ENCODE peak calls at places on chromosomes 7 and 10, in nine cellular contexts. E is mammary epithelial cell, R is right atrium auricular region, V is body of pancreas, T is heart left ventricle, S is upper lobe of right lung, C is NCI-H460, L is T-cell, D is sigmoid colon. Z is an unnamed sample.

GRCh38 chr7:103794424-103794823 is 195.0 kb downstream of the RELN start:
- DNase-seq in E (no peak), R (no peak), V (no peak), T (no peak), S (no peak), C (no peak), L (no peak), D (no peak), Z (no peak)

GRCh38 chr7:82750007-82750406 is 306.4 kb upstream of the CACNA2D1 start:
- DNase-seq in E (no peak), R (no peak), V (no peak), T (no peak), S (no peak), C (no peak), L (no peak), D (no peak), Z (no peak)

GRCh38 chr7:102424129-102424551 is 9.2 kb upstream of the ORAI2 start:
- DNase-seq in E (no peak), R (no peak), V (no peak), T (no peak), S (no peak), C (no peak), L (no peak), D (no peak), Z (no peak)

GRCh38 chr7:63028376-63029206 is 970.1 kb upstream of the ZNF722 start:
- DNase-seq in E (no peak), R (peak; percentile 16), V (no peak), T (no peak), S (no peak), C (no peak), L (no peak), D (no peak), Z (no peak)

GRCh38 chr7:133975130-133975529 is 152.0 kb upstream of the LRGUK start:
- DNase-seq in E (no peak), R (no peak), V (no peak), T (no peak), S (no peak), C (no peak), L (no peak), D (no peak), Z (no peak)

GRCh38 chr10:43795093-43795492 is 146.4 kb upstream of the ZNF32 start:
- DNase-seq in E (no peak), R (no peak), V (no peak), T (no peak), S (no peak), C (no peak), L (no peak), D (no peak), Z (no peak)

GRCh38 chr10:22250897-22251605 is 33.2 kb upstream of the EBLN1 start:
- DNase-seq in E (no peak), R (no peak), V (no peak), T (no peak), S (no peak), C (no peak), L (no peak), D (no peak), Z (no peak)

GRCh38 chr10:24957624-24958435 is 5.4 kb upstream of the PRTFDC1 start:
- DNase-seq in E (peak; percentile 90), R (no peak), V (no peak), T (no peak), S (no peak), C (peak; percentile 54), L (no peak), D (no peak), Z (no peak)

GRCh38 chr7:95687759-95688343 is 84.5 kb upstream of the DYNC1I1 start:
- DNase-seq in E (peak; percentile 16), R (no peak), V (peak; percentile 35), T (no peak), S (no peak), C (peak; percentile 49), L (no peak), D (no peak), Z (no peak)

GRCh38 chr7:66779669-66780408 is 39.3 kb downstream of the RABGEF1 start:
- DNase-seq in E (peak; percentile 33), R (no peak), V (no peak), T (no peak), S (no peak), C (no peak), L (no peak), D (no peak), Z (no peak)

GRCh38 chr7:131112431-131112830 is 215.2 kb upstream of the MKLN1 start:
- DNase-seq in E (no peak), R (no peak), V (no peak), T (no peak), S (no peak), C (no peak), L (no peak), D (no peak), Z (no peak)

GRCh38 chr10:91247360-91248111 is 27.1 kb downstream of the PCGF5 start:
- DNase-seq in E (no peak), R (no peak), V (no peak), T (no peak), S (no peak), C (no peak), L (no peak), D (no peak), Z (no peak)

GRCh38 chr10:3714526-3714925 is 70.5 kb downstream of the KLF6 start:
- DNase-seq in E (peak; percentile 31), R (no peak), V (no peak), T (no peak), S (no peak), C (no peak), L (no peak), D (no peak), Z (no peak)

GRCh38 chr7:70432567-70433001 is 699.4 kb upstream of the GALNT17 start:
- DNase-seq in E (no peak), R (no peak), V (no peak), T (no peak), S (no peak), C (no peak), L (no peak), D (peak; percentile 68), Z (no peak)

GRCh38 chr10:62978417-62978955 is 154.6 kb upstream of the NRBF2 start:
- DNase-seq in E (peak; percentile 39), R (no peak), V (no peak), T (no peak), S (no peak), C (no peak), L (no peak), D (no peak), Z (no peak)

GRCh38 chr7:23680417-23681405 is 712 bp downstream of the FAM221A start:
- DNase-seq in E (peak; percentile 20), R (peak; percentile 72), V (peak; percentile 86), T (peak; percentile 69), S (peak; percentile 86), C (no peak), L (peak; percentile 34), D (peak; percentile 80), Z (peak; percentile 82)

GRCh38 chr10:62153191-62153590 is 115.5 kb downstream of the RTKN2 start:
- DNase-seq in E (peak; percentile 38), R (no peak), V (peak; percentile 5), T (no peak), S (no peak), C (no peak), L (no peak), D (no peak), Z (no peak)

GRCh38 chr10:101351477-101351876 is 2.5 kb upstream of the BTRC start:
- DNase-seq in E (no peak), R (no peak), V (no peak), T (no peak), S (no peak), C (no peak), L (no peak), D (no peak), Z (no peak)

GRCh38 chr7:120874722-120875121 is 16.8 kb upstream of the TSPAN12 start:
- DNase-seq in E (no peak), R (no peak), V (no peak), T (no peak), S (no peak), C (no peak), L (no peak), D (no peak), Z (no peak)

GRCh38 chr10:77325233-77325537 is 312.4 kb downstream of the KCNMA1 start:
- DNase-seq in E (peak; percentile 74), R (no peak), V (peak; percentile 30), T (no peak), S (no peak), C (no peak), L (no peak), D (no peak), Z (no peak)

GRCh38 chr7:87220026-87220733 is 648 bp upstream of the TMEM243 start:
- DNase-seq in E (peak; percentile 83), R (peak; percentile 87), V (peak; percentile 82), T (peak; percentile 77), S (peak; percentile 94), C (peak; percentile 72), L (peak; percentile 79), D (peak; percentile 90), Z (peak; percentile 89)

GRCh38 chr10:13789448-13789829 is 202.7 kb downstream of the PRPF18 start:
- DNase-seq in E (no peak), R (no peak), V (no peak), T (no peak), S (no peak), C (no peak), L (no peak), D (no peak), Z (no peak)

GRCh38 chr10:28219241-28219640 is 83.6 kb downstream of the MPP7 start:
- DNase-seq in E (no peak), R (no peak), V (no peak), T (no peak), S (no peak), C (no peak), L (no peak), D (no peak), Z (no peak)

GRCh38 chr7:132865366-132865765 is 216.5 kb downstream of the CHCHD3 start:
- DNase-seq in E (no peak), R (no peak), V (no peak), T (peak; percentile 49), S (no peak), C (no peak), L (no peak), D (no peak), Z (no peak)

GRCh38 chr7:40268836-40269235 is 134.0 kb downstream of the SUGCT start:
- DNase-seq in E (no peak), R (no peak), V (peak; percentile 23), T (no peak), S (no peak), C (no peak), L (no peak), D (no peak), Z (no peak)

GRCh38 chr7:44373418-44373740 is 48.0 kb upstream of the CAMK2B start:
- DNase-seq in E (no peak), R (no peak), V (no peak), T (no peak), S (peak; percentile 17), C (no peak), L (no peak), D (no peak), Z (no peak)

GRCh38 chr10:88672041-88672440 is 7.8 kb downstream of the LIPF start:
- DNase-seq in E (no peak), R (no peak), V (no peak), T (no peak), S (no peak), C (no peak), L (no peak), D (no peak), Z (no peak)

GRCh38 chr10:16967866-16968721 is 150.9 kb upstream of the RSU1 start:
- DNase-seq in E (peak; percentile 49), R (no peak), V (peak; percentile 30), T (peak; percentile 59), S (no peak), C (peak; percentile 9), L (no peak), D (peak; percentile 77), Z (no peak)

GRCh38 chr7:48518092-48518491 is 346.8 kb downstream of the ABCA13 start:
- DNase-seq in E (no peak), R (no peak), V (no peak), T (no peak), S (no peak), C (no peak), L (no peak), D (no peak), Z (no peak)

GRCh38 chr7:102830206-102830605 is 81.4 kb downstream of the FAM185A start:
- DNase-seq in E (no peak), R (no peak), V (no peak), T (no peak), S (no peak), C (no peak), L (no peak), D (no peak), Z (no peak)

GRCh38 chr7:137961200-137962177 is 40.4 kb downstream of the CREB3L2 start:
- DNase-seq in E (no peak), R (no peak), V (peak; percentile 42), T (no peak), S (no peak), C (no peak), L (no peak), D (no peak), Z (no peak)